ENCODE peak calls at places on chromosome X, in ten cellular contexts. M is right atrium auricular region; Z is stimulated activated effector memory CD8-positive, alpha-beta T cell treated with anti-CD3 and anti-CD28 coated beads, Interleukin-12 subunit alpha, Interleukin-12 subunit beta, amount 100 ng/mL, for 72 hours; N is iris pigment epithelial cell; H is T1000; U is stimulated activated CD4-positive, alpha-beta T cell treated with anti-CD3 and anti-CD28 coated beads, TNF-alpha, amount 100 ng/mL, for 4 hours; T is effector CD4-positive, alpha-beta T cell; I is activated T-cell treated with anti-CD3 and anti-CD28 coated beads, Interleukin-2, amount 50 U/mL, for 24 hours; G is amniotic stem cell; X is cardiac muscle cell. V is an unnamed sample.

GRCh38 chrX:151004085-151004484 is 20.9 kb downstream of the HMGB3 start:
- DNase-seq in T (no peak), Z (no peak), M (no peak), N (no peak), U (no peak), G (no peak), I (no peak), H (no peak), X (no peak), V (no peak)

GRCh38 chrX:119606508-119607389 is 525 bp upstream of the NKRF start:
- DNase-seq in U (no peak), H (no peak), T (no peak), N (peak), Z (no peak), I (no peak), X (peak), M (no peak), G (no peak), V (no peak)

GRCh38 chrX:103779156-103779555 is 2.5 kb downstream of the PLP1 start:
- DNase-seq in Z (no peak), X (peak), I (no peak), M (peak), U (no peak), H (no peak), N (peak), T (no peak), G (no peak), V (no peak)

GRCh38 chrX:101260435-101260834 is 30.7 kb downstream of the TAF7L start:
- DNase-seq in T (no peak), U (no peak), X (peak), H (no peak), G (no peak), M (no peak), N (peak), I (no peak), Z (no peak), V (no peak)

GRCh38 chrX:52217494-52218160 is 32.9 kb downstream of the MAGED4 start:
- DNase-seq in X (no peak), M (no peak), U (no peak), I (no peak), N (no peak), G (no peak), Z (no peak), H (no peak), T (no peak), V (no peak)

GRCh38 chrX:103628386-103629290 is at the start of gene TCEAL1:
- DNase-seq in G (no peak), T (no peak), X (peak), U (no peak), H (no peak), M (no peak), N (peak), Z (peak), I (peak), V (peak)

GRCh38 chrX:78314561-78314960 is 12.8 kb downstream of the CYSLTR1 start:
- DNase-seq in G (no peak), H (no peak), Z (no peak), I (no peak), M (no peak), T (no peak), N (no peak), X (no peak), U (no peak), V (no peak)

GRCh38 chrX:54934058-54934457 is 13.4 kb downstream of the TRO start:
- DNase-seq in U (no peak), X (no peak), Z (no peak), G (no peak), M (no peak), H (no peak), N (no peak), T (no peak), I (no peak), V (no peak)

GRCh38 chrX:28850955-28851354 is 263.7 kb downstream of the IL1RAPL1 start:
- DNase-seq in X (no peak), G (no peak), I (no peak), Z (no peak), T (no peak), M (no peak), N (no peak), H (no peak), U (no peak), V (no peak)

GRCh38 chrX:39905475-39905889 is 192.3 kb downstream of the BCOR start:
- DNase-seq in Z (no peak), U (no peak), G (no peak), H (no peak), N (no peak), X (peak), T (no peak), I (no peak), M (no peak), V (no peak)

GRCh38 chrX:130498653-130499274 is 97.0 kb downstream of the RBMX2 start:
- DNase-seq in T (no peak), X (no peak), M (no peak), G (no peak), U (no peak), H (no peak), N (no peak), Z (no peak), I (no peak), V (no peak)

GRCh38 chrX:16695079-16695676 is 17.3 kb downstream of the CTPS2 start:
- DNase-seq in N (peak), I (peak), U (peak), X (peak), M (peak), G (peak), Z (peak), T (peak), H (no peak), V (peak)

GRCh38 chrX:111352424-111352823 is 59.6 kb downstream of the DCX start:
- DNase-seq in N (peak), Z (no peak), T (no peak), I (no peak), H (peak), G (no peak), X (peak), M (no peak), U (no peak), V (no peak)

GRCh38 chrX:71082778-71083177 is 12.9 kb upstream of the FOXO4 start:
- DNase-seq in Z (no peak), M (no peak), I (no peak), T (no peak), U (no peak), N (no peak), X (no peak), H (no peak), G (no peak), V (no peak)

GRCh38 chrX:71652405-71652804 is 14.9 kb upstream of the LOC101059915 start:
- DNase-seq in M (no peak), U (peak), X (peak), T (peak), G (peak), Z (peak), H (no peak), N (peak), I (no peak), V (no peak)

GRCh38 chrX:145936769-145937168 is 119.1 kb downstream of the SLITRK2 start:
- DNase-seq in X (no peak), N (no peak), G (no peak), U (no peak), M (no peak), H (no peak), Z (no peak), I (no peak), T (no peak), V (no peak)

GRCh38 chrX:120749141-120749846 is 119.4 kb upstream of the C1GALT1C1 start:
- DNase-seq in U (no peak), X (no peak), G (no peak), M (no peak), N (no peak), H (no peak), Z (no peak), I (no peak), T (no peak), V (no peak)

GRCh38 chrX:39115166-39115565 is 313.9 kb downstream of the MID1IP1 start:
- DNase-seq in I (no peak), M (no peak), X (no peak), G (no peak), H (no peak), N (no peak), U (no peak), Z (no peak), T (no peak), V (no peak)

GRCh38 chrX:10612215-10612614 is 8.2 kb downstream of the MID1 start:
- DNase-seq in M (no peak), Z (no peak), H (no peak), U (no peak), T (no peak), I (no peak), N (peak), X (peak), G (no peak), V (no peak)

GRCh38 chrX:17174671-17175070 is 200.3 kb upstream of the NHS start:
- DNase-seq in T (no peak), G (no peak), H (no peak), N (no peak), Z (no peak), M (no peak), I (no peak), X (no peak), U (no peak), V (no peak)

GRCh38 chrX:10326578-10326977 is 169.8 kb downstream of the CLCN4 start:
- DNase-seq in H (peak), N (peak), U (no peak), M (no peak), X (peak), I (no peak), G (no peak), T (no peak), Z (no peak), V (no peak)

GRCh38 chrX:87525771-87526229 is 8.2 kb downstream of the KLHL4 start:
- DNase-seq in T (no peak), G (no peak), Z (no peak), I (no peak), N (peak), H (no peak), U (no peak), X (peak), M (no peak), V (no peak)

GRCh38 chrX:154097003-154097596 is 417 bp downstream of the MECP2 start:
- DNase-seq in X (peak), I (peak), U (peak), T (peak), N (peak), H (peak), Z (peak), M (no peak), G (peak), V (peak)

GRCh38 chrX:123408856-123409737 is 225.0 kb downstream of the GRIA3 start:
- DNase-seq in H (no peak), G (no peak), T (no peak), U (no peak), M (no peak), Z (no peak), N (peak), X (peak), I (no peak), V (no peak)

GRCh38 chrX:11724122-11725017 is 33.7 kb upstream of the MSL3 start:
- DNase-seq in U (no peak), Z (no peak), G (peak), I (no peak), N (peak), X (peak), T (no peak), H (no peak), M (no peak), V (no peak)

GRCh38 chrX:129738466-129739308 is at the start of gene XPNPEP2:
- DNase-seq in H (no peak), I (no peak), G (no peak), Z (no peak), X (peak), N (no peak), M (no peak), U (no peak), T (no peak), V (no peak)

GRCh38 chrX:5086388-5086787 is 1142.3 kb downstream of the NLGN4X start:
- DNase-seq in U (no peak), I (no peak), X (no peak), Z (no peak), N (no peak), T (no peak), H (no peak), G (no peak), M (no peak), V (no peak)

GRCh38 chrX:153744210-153745066 is 19.6 kb upstream of the PLXNB3 start:
- DNase-seq in Z (no peak), X (no peak), T (no peak), M (no peak), U (no peak), N (no peak), I (no peak), G (no peak), H (no peak), V (no peak)

GRCh38 chrX:51144828-51145442 is 187.7 kb upstream of the NUDT10 start:
- DNase-seq in U (no peak), X (peak), I (no peak), Z (peak), H (no peak), M (no peak), N (peak), G (no peak), T (no peak), V (no peak)

GRCh38 chrX:79174949-79175644 is 30.6 kb downstream of the GPR174 start:
- DNase-seq in H (no peak), T (no peak), M (no peak), G (no peak), I (no peak), Z (no peak), X (no peak), N (no peak), U (no peak), V (no peak)

GRCh38 chrX:153969904-153970397 is 1.7 kb downstream of the HCFC1 start:
- DNase-seq in T (no peak), U (no peak), X (no peak), G (no peak), N (peak), Z (no peak), H (no peak), I (peak), M (no peak), V (peak)